ENCODE peak calls at places on chromosomes 3 and 15, in seven cellular contexts. D, Q, R, H, Y, F and U are unnamed samples.

GRCh38 chr3:61814674-61815073 is 253.3 kb downstream of the PTPRG start:
- DNase-seq in Q (no peak), R (peak; percentile 47), H (no peak), Y (no peak), D (no peak), F (no peak), U (no peak)

GRCh38 chr15:101305820-101306255 is 10.8 kb upstream of the SNRPA1 start:
- DNase-seq in H (no peak), F (no peak), R (peak; percentile 3), D (no peak), Y (no peak), Q (no peak), U (no peak)

GRCh38 chr15:99561476-99562230 is 4.1 kb upstream of the MEF2A start:
- DNase-seq in D (no peak), R (no peak), Q (no peak), F (no peak), H (no peak), Y (no peak), U (no peak)

GRCh38 chr3:67937498-67938118 is 283.2 kb upstream of the SUCLG2 start:
- DNase-seq in Y (no peak), R (no peak), H (no peak), F (no peak), D (no peak), Q (no peak), U (no peak)

GRCh38 chr3:46386206-46386605 is 15.5 kb downstream of the CCR5 start:
- DNase-seq in H (no peak), Q (no peak), Y (no peak), D (no peak), F (peak; percentile 38), R (no peak), U (no peak)

GRCh38 chr3:151925419-151925818 is 52.0 kb downstream of the SUCNR1 start:
- DNase-seq in H (no peak), D (no peak), F (no peak), R (no peak), Q (no peak), Y (no peak), U (no peak)

GRCh38 chr15:42621386-42621785 is 46.0 kb downstream of the STARD9 start:
- DNase-seq in Y (no peak), F (no peak), D (no peak), H (no peak), R (no peak), Q (no peak), U (no peak)

GRCh38 chr3:150210461-150211110 is 197.5 kb upstream of the TSC22D2 start:
- DNase-seq in R (no peak), F (no peak), Q (no peak), Y (no peak), H (no peak), D (no peak), U (no peak)

GRCh38 chr3:190092250-190092649 is 28.4 kb downstream of the P3H2 start:
- DNase-seq in H (no peak), D (peak; percentile 80), F (peak; percentile 83), R (no peak), Y (peak; percentile 59), Q (no peak), U (no peak)

GRCh38 chr3:28726840-28727239 is 378.2 kb upstream of the AZI2 start:
- DNase-seq in Y (no peak), H (no peak), R (peak; percentile 41), F (peak; percentile 47), Q (no peak), D (peak; percentile 65), U (peak; percentile 72)

GRCh38 chr3:126895178-126896066 is 87.5 kb upstream of the PLXNA1 start:
- DNase-seq in F (peak; percentile 23), H (no peak), Q (no peak), D (peak; percentile 29), Y (no peak), R (no peak), U (no peak)

GRCh38 chr3:51163051-51163450 is 222.0 kb upstream of the MANF start:
- DNase-seq in F (no peak), D (no peak), Y (no peak), H (no peak), R (no peak), Q (no peak), U (no peak)

GRCh38 chr15:73794501-73795133 is 41.5 kb upstream of the INSYN1 start:
- DNase-seq in Y (no peak), Q (no peak), F (peak; percentile 47), H (no peak), R (no peak), D (peak; percentile 48), U (no peak)

GRCh38 chr3:139574026-139574947 is 34.7 kb upstream of the RBP1 start:
- DNase-seq in F (peak; percentile 9), R (no peak), Y (no peak), H (no peak), D (peak; percentile 52), Q (no peak), U (no peak)

GRCh38 chr3:21446027-21446426 is 305.0 kb downstream of the ZNF385D start:
- DNase-seq in H (no peak), Q (no peak), F (no peak), D (peak; percentile 1), R (no peak), Y (no peak), U (no peak)

GRCh38 chr3:127482216-127483004 is 108.1 kb downstream of the TPRA1 start:
- DNase-seq in F (peak; percentile 8), R (no peak), Q (no peak), D (peak; percentile 67), Y (no peak), H (no peak), U (no peak)

GRCh38 chr3:89025185-89025584 is 82.2 kb upstream of the EPHA3 start:
- DNase-seq in R (no peak), Y (no peak), H (no peak), D (no peak), F (no peak), Q (peak; percentile 59), U (no peak)

GRCh38 chr3:170357920-170358854 is 672 bp downstream of the SKIL start:
- DNase-seq in Y (no peak), H (peak; percentile 89), F (peak; percentile 68), R (peak; percentile 88), D (peak; percentile 83), Q (peak; percentile 43), U (peak; percentile 78)

GRCh38 chr3:53709256-53709655 is 137.0 kb downstream of the CHDH start:
- DNase-seq in R (no peak), Q (no peak), D (no peak), H (no peak), F (no peak), Y (no peak), U (no peak)

GRCh38 chr15:66654718-66655375 is 47.2 kb upstream of the SMAD6 start:
- DNase-seq in Q (no peak), F (no peak), R (no peak), Y (no peak), H (no peak), D (peak; percentile 39), U (no peak)

GRCh38 chr3:67875338-67875737 is 220.9 kb upstream of the SUCLG2 start:
- DNase-seq in D (no peak), H (no peak), Q (no peak), R (no peak), Y (no peak), F (no peak), U (no peak)

GRCh38 chr15:67569668-67570067 is 27.2 kb downstream of the MAP2K5 start:
- DNase-seq in Q (no peak), F (no peak), H (no peak), R (no peak), D (no peak), Y (no peak), U (no peak)

GRCh38 chr3:126854666-126855065 is 128.2 kb upstream of the PLXNA1 start:
- DNase-seq in Q (no peak), F (no peak), D (no peak), H (no peak), Y (no peak), R (no peak), U (no peak)

GRCh38 chr15:28947241-28947674 is 61.5 kb downstream of the APBA2 start:
- DNase-seq in Y (no peak), R (no peak), Q (no peak), D (no peak), H (no peak), F (no peak), U (no peak)

GRCh38 chr3:94101860-94102259 is 39.0 kb downstream of the NSUN3 start:
- DNase-seq in F (peak; percentile 33), Y (no peak), D (peak; percentile 22), H (no peak), Q (no peak), R (no peak), U (no peak)

GRCh38 chr15:82918607-82919230 is 33.8 kb downstream of the HOMER2 start:
- DNase-seq in R (no peak), H (no peak), F (no peak), Y (no peak), D (no peak), Q (no peak), U (no peak)

DNA sequence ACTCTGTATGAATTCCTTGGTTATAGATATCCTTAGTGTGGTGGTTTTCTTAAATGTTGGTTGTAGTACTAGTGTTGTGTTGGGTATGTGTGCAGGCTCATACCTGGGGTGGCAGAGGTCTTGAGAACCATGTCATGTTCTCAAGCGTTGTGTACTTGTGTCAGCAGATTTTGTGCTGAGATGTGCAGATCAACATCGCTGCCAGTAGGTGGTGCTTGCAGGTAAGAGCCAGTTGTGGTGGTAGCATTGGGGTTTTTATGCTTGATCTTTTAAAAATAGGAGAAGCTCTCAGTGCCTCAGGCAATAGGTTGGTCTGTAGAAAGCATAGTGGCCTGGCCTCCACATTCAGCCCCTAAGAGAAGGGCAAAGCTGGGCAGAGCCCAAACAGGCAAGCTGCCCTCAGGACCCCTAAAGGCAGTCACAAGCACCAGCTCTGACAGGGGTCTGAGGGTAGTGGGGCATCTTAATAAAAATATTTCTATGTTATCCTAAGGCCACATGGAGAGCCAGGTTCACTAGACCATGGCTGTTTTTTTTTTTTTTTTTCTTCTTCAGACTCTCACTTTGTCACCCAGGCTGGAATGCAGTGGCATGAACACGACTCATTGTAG is 164.0 kb downstream of the IL20RB start:
- DNase-seq in Y (peak; percentile 4), D (peak; percentile 60), H (no peak), R (peak; percentile 10), Q (no peak), F (peak; percentile 51), U (peak; percentile 37)
- TF ChIP-seq CTCF in Y (peak; percentile 67), D (peak; percentile 77), H (no peak), R (peak; percentile 34), Q (peak; percentile 53), F (peak; percentile 76), U (peak; percentile 51)

GRCh38 chr3:31364711-31365110 is 168.0 kb upstream of the STT3B start:
- DNase-seq in Y (no peak), D (peak; percentile 52), F (peak; percentile 70), R (no peak), Q (no peak), H (no peak), U (no peak)
- TF ChIP-seq CTCF in Y (peak; percentile 15), D (peak; percentile 17), F (no peak), R (no peak), Q (no peak), H (no peak), U (no peak)

DNA sequence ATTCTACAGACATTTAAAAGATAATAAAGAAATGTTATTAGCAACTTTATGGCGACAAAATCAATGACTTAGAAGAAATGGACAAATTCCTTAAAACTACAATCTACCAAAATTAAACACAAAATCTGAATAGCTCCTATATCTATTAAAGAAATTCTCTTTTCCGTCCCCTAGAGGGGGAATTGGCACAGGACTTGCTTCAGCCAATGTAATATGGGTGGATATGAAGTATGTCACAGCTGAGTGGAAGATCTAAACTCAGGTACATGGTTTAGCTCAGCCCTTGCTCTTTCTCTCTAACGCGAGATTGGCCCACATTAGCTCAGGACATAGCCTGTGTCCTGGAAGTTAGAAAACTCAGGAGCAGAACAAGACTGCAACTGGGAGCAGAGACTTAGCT is 79.3 kb downstream of the DNAH12 start:
- DNase-seq in Q (no peak), Y (no peak), R (no peak), D (peak; percentile 14), F (peak; percentile 16), H (no peak), U (no peak)
- TF ChIP-seq CTCF in Q (no peak), Y (peak; percentile 23), R (no peak), D (peak; percentile 24), F (peak; percentile 26), H (no peak), U (no peak)

GRCh38 chr3:103410231-103410630 is 975.4 kb downstream of the ZPLD1 start:
- DNase-seq in R (no peak), Q (no peak), H (no peak), D (no peak), F (no peak), Y (no peak), U (no peak)
- TF ChIP-seq CTCF in R (no peak), Q (no peak), H (no peak), D (no peak), F (no peak), Y (no peak), U (peak; percentile 40)